ENCODE peak calls at places on chromosomes 7 and 10, in five cellular contexts. B is IMR-90, C is H1, Q is hepatocyte, R is mesenchymal stem cell. D is an unnamed sample. For H3K36me3, the result is how much of the 10 kb centered on the place peaks cover.

GRCh38 chr10:13636776-13637175 is 50.0 kb downstream of the PRPF18 start:
- DNase-seq in B (peak), C (no peak), Q (no peak), R (no peak), D (no peak)

GRCh38 chr7:31432166-31432565 is 81.7 kb upstream of the ITPRID1 start:
- DNase-seq in B (no peak), C (no peak), Q (no peak), R (no peak), D (no peak)

GRCh38 chr10:122374859-122375721 is 582 bp downstream of the PLEKHA1 start:
- DNase-seq in B (peak), C (no peak), Q (peak), R (peak), D (peak)

GRCh38 chr10:129192344-129193128 is 274.5 kb upstream of the MGMT start:
- DNase-seq in B (no peak), C (no peak), Q (no peak), R (no peak), D (no peak)

GRCh38 chr10:36462194-36462593 is 663.2 kb upstream of the ANKRD30A start:
- DNase-seq in B (peak), C (no peak), Q (no peak), R (peak), D (no peak)

GRCh38 chr10:92845926-92846325 is 2.4 kb upstream of the EXOC6 start:
- DNase-seq in B (no peak), C (no peak), Q (no peak), R (no peak), D (no peak)

GRCh38 chr10:7944537-7944936 is 110.0 kb upstream of the GATA3 start:
- DNase-seq in B (no peak), C (no peak), Q (no peak), R (no peak), D (no peak)

GRCh38 chr7:44353668-44354067 is 28.3 kb upstream of the CAMK2B start:
- DNase-seq in B (no peak), C (no peak), Q (no peak), R (no peak), D (no peak)

GRCh38 chr10:95818663-95819062 is 62.7 kb downstream of the ENTPD1 start:
- DNase-seq in B (peak), C (no peak), Q (no peak), R (peak), D (peak)

GRCh38 chr7:83648464-83649241 is at the start of gene SEMA3E:
- DNase-seq in B (peak), C (no peak), Q (peak), R (peak), D (no peak)

GRCh38 chr7:155995183-155995612 is 182.9 kb upstream of the SHH start:
- DNase-seq in B (no peak), C (no peak), Q (no peak), R (no peak), D (no peak)

GRCh38 chr10:72087969-72088878 is at the start of gene SPOCK2:
- DNase-seq in B (no peak), C (no peak), Q (no peak), R (peak), D (peak)

GRCh38 chr7:98286701-98287485 is 5.4 kb downstream of the BRI3 start:
- DNase-seq in B (no peak), C (no peak), Q (peak), R (no peak), D (peak)

GRCh38 chr7:44637788-44638594 is 31.6 kb downstream of the OGDH start:
- DNase-seq in B (peak), C (no peak), Q (peak), R (peak), D (peak)

GRCh38 chr7:44748948-44749731 is 493 bp downstream of the ZMIZ2 start:
- DNase-seq in B (no peak), C (no peak), Q (peak), R (no peak), D (peak)

GRCh38 chr10:5526691-5527331 is 2.0 kb downstream of the CALML3 start:
- DNase-seq in B (no peak), C (no peak), Q (no peak), R (no peak), D (peak)

GRCh38 chr10:12264204-12264908 is 68.4 kb downstream of the CDC123 start:
- DNase-seq in B (peak), C (peak), Q (peak), R (peak), D (peak)

GRCh38 chr7:47498229-47499056 is 83.5 kb downstream of the TNS3 start:
- DNase-seq in B (no peak), C (no peak), Q (no peak), R (no peak), D (peak)

GRCh38 chr10:110340821-110341220 is 36.1 kb upstream of the SMNDC1 start:
- DNase-seq in B (peak), C (no peak), Q (no peak), R (no peak), D (no peak)

GRCh38 chr7:134706468-134706867 is 59.8 kb downstream of the BPGM start:
- DNase-seq in B (no peak), C (no peak), Q (no peak), R (no peak), D (peak)

GRCh38 chr10:118343115-118343514 is 991 bp upstream of the FAM204A start:
- DNase-seq in B (peak), C (no peak), Q (no peak), R (peak), D (no peak)

GRCh38 chr10:68665841-68666240 is 55.2 kb upstream of the CCAR1 start:
- DNase-seq in B (peak), C (no peak), Q (no peak), R (no peak), D (peak)

GRCh38 chr7:28587211-28587610 is 174.9 kb downstream of the CREB5 start:
- DNase-seq in B (peak), C (no peak), Q (peak), R (no peak), D (no peak)

GRCh38 chr7:30805081-30805691 is 34.0 kb downstream of the MINDY4 start:
- DNase-seq in B (no peak), C (no peak), Q (no peak), R (no peak), D (peak)

GRCh38 chr10:124093076-124093773 is at the start of gene CHST15:
- DNase-seq in B (no peak), C (peak), Q (peak), R (peak), D (peak)

GRCh38 chr7:155455132-155455693 is 2.7 kb upstream of the EN2 start:
- DNase-seq in B (no peak), C (no peak), Q (no peak), R (no peak), D (peak)

GRCh38 chr10:47325303-47326291 is 3.3 kb downstream of the GDF2 start:
- DNase-seq in B (no peak), C (no peak), Q (no peak), R (no peak), D (peak)

GRCh38 chr10:71531485-71532446 is 135.0 kb downstream of the CDH23 start:
- DNase-seq in B (no peak), C (no peak), Q (no peak), R (no peak), D (peak)

GRCh38 chr10:118956253-118957140 is 73.0 kb upstream of the NANOS1 start:
- DNase-seq in B (no peak), C (no peak), Q (no peak), R (no peak), D (no peak)

GRCh38 chr10:115022754-115023153 is 70.4 kb upstream of the ATRNL1 start:
- DNase-seq in B (no peak), C (no peak), Q (no peak), R (no peak), D (no peak)

GRCh38 chr7:44735403-44736165 is 13.1 kb upstream of the ZMIZ2 start:
- DNase-seq in B (peak), C (no peak), Q (no peak), R (peak), D (peak)

GRCh38 chr7:2880882-2881281 is 36.8 kb upstream of the GNA12 start:
- DNase-seq in B (no peak), C (no peak), Q (no peak), R (no peak), D (peak)

GRCh38 chr7:105840981-105841749 is 35.2 kb downstream of the ATXN7L1 start:
- DNase-seq in B (peak), C (no peak), Q (no peak), R (peak), D (no peak)

GRCh38 chr7:123797673-123798526 is 47.1 kb upstream of the HYAL4 start:
- DNase-seq in B (peak), C (peak), Q (peak), R (peak), D (peak)

GRCh38 chr7:112782498-112782897 is 7.7 kb downstream of the TMEM168 start:
- DNase-seq in B (no peak), C (no peak), Q (no peak), R (no peak), D (no peak)

GRCh38 chr7:141930211-141930610 is 14.0 kb downstream of the OR9A4 start:
- DNase-seq in B (no peak), C (no peak), Q (no peak), R (no peak), D (no peak)

GRCh38 chr10:3141361-3142005 is 31.1 kb downstream of the PITRM1 start:
- DNase-seq in B (peak), C (no peak), Q (no peak), R (no peak), D (no peak)
- H3K36me3 ChIP-seq in B (half or more), C (under half), Q (under half), R (half or more), D (half or more)

GRCh38 chr10:85601526-85601925 is 765.1 kb downstream of the GRID1 start:
- DNase-seq in B (no peak), C (no peak), Q (no peak), R (no peak), D (no peak)
- H2AFZ ChIP-seq in B (no peak), C (no peak), Q (no peak), R (no peak), D (no peak)

GRCh38 chr7:108308913-108309312 is 147.3 kb downstream of the NRCAM start:
- DNase-seq in B (no peak), C (no peak), Q (no peak), R (peak), D (no peak)

GRCh38 chr7:108307246-108307982 is 148.8 kb downstream of the NRCAM start:
- DNase-seq in B (no peak), C (no peak), Q (no peak), R (no peak), D (no peak)

GRCh38 chr7:108310351-108310750 is 145.9 kb downstream of the NRCAM start:
- DNase-seq in B (no peak), C (no peak), Q (no peak), R (peak), D (no peak)

GRCh38 chr7:108311446-108312168 is 144.6 kb downstream of the NRCAM start:
- DNase-seq in B (no peak), C (no peak), Q (no peak), R (peak), D (no peak)

GRCh38 chr7:108308276-108308675 is 148.0 kb downstream of the NRCAM start:
- DNase-seq in B (no peak), C (no peak), Q (no peak), R (peak), D (no peak)
- H3K4me2 ChIP-seq in B (no peak), C (no peak), Q (no peak), R (no peak), D (no peak)

DNA sequence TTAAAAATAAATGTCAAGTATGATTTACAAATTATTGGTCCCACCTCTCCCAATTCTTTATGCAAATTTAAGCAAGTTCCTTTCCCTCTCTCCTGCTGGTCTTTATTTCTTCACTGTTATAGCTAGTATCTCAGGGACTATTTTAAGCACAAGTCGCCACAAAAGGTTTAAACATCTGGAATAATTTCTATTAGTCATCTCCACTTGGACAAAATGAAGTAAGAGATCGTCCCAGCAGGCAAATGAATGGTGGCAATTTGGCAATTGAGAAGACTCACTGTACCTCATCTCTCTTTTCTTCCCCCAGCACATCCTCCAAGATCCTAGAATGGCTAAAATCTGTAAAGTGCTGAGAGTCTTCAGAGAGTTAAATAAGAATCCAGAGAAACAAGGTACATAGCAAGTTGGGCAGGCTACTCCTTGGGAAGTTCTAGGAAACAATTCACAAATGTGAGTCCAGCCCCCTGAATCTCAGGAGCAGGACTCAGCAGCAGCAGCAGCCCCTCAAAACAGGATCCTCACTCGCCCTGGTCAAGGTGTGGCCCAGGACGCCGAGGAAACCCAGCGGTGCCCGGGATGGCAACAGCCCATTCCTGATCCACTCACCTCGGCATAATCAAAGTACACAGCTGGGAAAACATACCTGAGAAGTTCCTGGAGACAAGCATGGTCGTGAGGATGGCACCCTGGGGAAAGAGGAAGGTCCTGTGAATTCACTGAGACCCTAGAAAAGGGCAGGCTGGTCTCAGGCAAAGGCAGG is 30.3 kb upstream of the NDST2 start:
- DNase-seq in B (peak), C (no peak), Q (no peak), R (peak), D (peak)
- H3K36me3 ChIP-seq in B (under half), C (under half), Q (under half), R (half or more), D (under half)

DNA sequence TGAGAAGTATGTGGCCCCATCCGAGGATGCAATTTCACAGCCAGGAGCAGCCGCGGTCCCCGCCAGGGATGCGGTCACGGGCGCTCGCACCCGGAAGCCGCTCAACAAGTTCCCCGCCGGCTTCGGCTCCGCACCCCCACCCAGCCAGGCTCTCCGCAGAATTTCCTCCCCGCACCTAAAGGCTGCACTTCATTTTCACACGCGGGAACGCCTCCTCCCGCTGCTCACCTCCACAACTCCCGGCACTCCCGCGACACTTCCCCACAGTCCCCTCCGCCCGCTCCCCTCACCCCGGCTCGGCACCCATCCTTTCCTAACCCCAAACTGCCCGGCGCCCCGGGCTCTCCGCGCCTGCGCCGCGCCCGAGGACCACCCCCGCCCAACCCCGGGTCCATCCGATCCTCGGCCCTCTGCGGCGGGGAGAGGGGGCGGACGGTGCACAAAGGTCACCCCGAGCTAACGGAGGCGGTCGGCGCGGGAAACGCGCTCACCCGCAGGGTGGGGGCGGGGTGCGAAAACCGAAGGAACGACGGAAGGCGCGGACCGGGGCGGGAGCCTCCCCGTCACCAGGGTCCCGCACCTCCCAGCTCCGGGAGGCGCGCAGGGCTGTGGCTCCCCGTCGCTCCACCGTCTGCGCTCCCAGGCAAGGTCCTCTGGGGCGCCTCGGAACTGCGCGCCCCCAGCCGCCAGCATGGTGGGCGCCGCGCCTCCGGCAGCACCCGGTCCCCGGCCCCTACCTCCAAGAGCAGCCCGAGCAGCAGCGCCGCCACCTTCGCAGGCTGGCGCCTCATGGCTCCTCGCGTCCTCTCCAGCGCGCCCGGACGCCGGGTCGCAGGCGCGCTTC is 546 bp downstream of the VOPP1 start:
- DNase-seq in B (peak), C (no peak), Q (peak), R (peak), D (peak)
- H2AFZ ChIP-seq in B (peak), C (no peak), Q (peak), R (peak), D (peak)

GRCh38 chr10:103576862-103577261 is 83.4 kb downstream of the NEURL1 start:
- DNase-seq in B (no peak), C (no peak), Q (no peak), R (no peak), D (no peak)
- H3K4me2 ChIP-seq in B (no peak), C (no peak), Q (no peak), R (no peak), D (no peak)

DNA sequence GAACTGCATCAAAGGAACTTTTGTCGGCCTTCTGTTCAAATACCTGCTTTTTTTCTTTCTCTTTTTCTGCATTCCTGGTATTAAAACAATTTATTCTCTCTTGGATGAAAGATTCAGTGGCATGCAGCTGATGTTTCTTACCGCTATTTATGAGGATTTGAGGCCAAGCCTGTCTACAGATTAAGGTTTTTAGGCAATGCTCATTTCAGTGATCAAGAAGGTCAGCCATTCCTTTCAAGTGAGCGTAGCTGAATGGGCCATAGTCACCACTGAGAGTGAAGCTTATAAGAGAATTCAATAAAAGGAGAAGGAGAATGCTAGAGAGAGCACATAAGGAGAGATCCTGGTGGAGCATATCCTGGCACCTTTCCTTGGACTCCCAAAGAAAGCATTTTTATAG is 974.9 kb downstream of the SORCS3 start:
- DNase-seq in B (no peak), C (no peak), Q (no peak), R (no peak), D (no peak)
- H3K36me3 ChIP-seq in B (under half), C (under half), Q (under half), R (under half), D (under half)

D was measured in osteoblast.